ENCODE peak calls at places on chromosomes 13 and 19, in nine cellular contexts. Q is choroid plexus epithelial cell; W is T-helper 2 cell; C is fibroblast of gingiva; I is left ventricle myocardium inferior; G is stimulated activated CD8-positive, alpha-beta memory T cell treated with anti-CD3 and anti-CD28 coated beads, Interleukin-7, amount 100 ng/mL, for 1 hour; K is nucleus accumbens; X is T follicular helper cell; N is ACHN. P is an unnamed sample.

GRCh38 chr13:103952183-103952582 is 886.0 kb upstream of the SLC10A2 start:
- DNase-seq in Q (peak), W (no peak), C (no peak), I (no peak), G (no peak), K (no peak), X (no peak), N (no peak), P (no peak)

GRCh38 chr13:48437381-48437780 is 24.5 kb upstream of the LPAR6 start:
- DNase-seq in Q (peak), W (no peak), C (peak), I (peak), G (no peak), K (no peak), X (no peak), N (peak), P (no peak)

GRCh38 chr13:27283906-27284523 is 13.4 kb downstream of the RASL11A start:
- DNase-seq in Q (peak), W (no peak), C (peak), I (no peak), G (no peak), K (no peak), X (no peak), N (peak), P (peak)

GRCh38 chr13:64912141-64912540 is 2318.0 kb downstream of the PCDH9 start:
- DNase-seq in Q (peak), W (no peak), C (no peak), I (no peak), G (no peak), K (no peak), X (no peak), N (peak), P (peak)

GRCh38 chr13:76489299-76489698 is 396.9 kb downstream of the KCTD12 start:
- DNase-seq in Q (no peak), W (no peak), C (no peak), I (no peak), G (no peak), K (no peak), X (no peak), N (no peak), P (no peak)

GRCh38 chr13:91228940-91229339 is 118.5 kb upstream of the MIR17HG start:
- DNase-seq in Q (no peak), W (no peak), C (no peak), I (no peak), G (no peak), K (no peak), X (no peak), N (no peak), P (no peak)

GRCh38 chr13:101116826-101117225 is 299.5 kb downstream of the NALCN start:
- DNase-seq in Q (no peak), W (no peak), C (no peak), I (no peak), G (no peak), K (no peak), X (no peak), N (no peak), P (no peak)

GRCh38 chr13:57673197-57673596 is 41.7 kb downstream of the PCDH17 start:
- DNase-seq in Q (no peak), W (no peak), C (no peak), I (no peak), G (no peak), K (no peak), X (no peak), N (no peak), P (no peak)

GRCh38 chr19:10550336-10550735 is 6.6 kb downstream of the ATG4D start:
- DNase-seq in Q (no peak), W (no peak), C (no peak), I (no peak), G (no peak), K (no peak), X (no peak), N (no peak), P (no peak)

GRCh38 chr19:39413903-39414608 is 1.6 kb downstream of the PLEKHG2 start:
- DNase-seq in Q (no peak), W (no peak), C (no peak), I (no peak), G (no peak), K (no peak), X (no peak), N (no peak), P (no peak)

GRCh38 chr19:39502640-39503417 is 4.1 kb downstream of the DLL3 start:
- DNase-seq in Q (peak), W (peak), C (peak), I (peak), G (peak), K (no peak), X (peak), N (no peak), P (no peak)

GRCh38 chr19:55432355-55432959 is 10.6 kb downstream of the SHISA7 start:
- DNase-seq in Q (no peak), W (no peak), C (no peak), I (no peak), G (no peak), K (no peak), X (no peak), N (no peak), P (no peak)

GRCh38 chr13:21453352-21454089 is 5.6 kb downstream of the ZDHHC20 start:
- DNase-seq in Q (peak), W (no peak), C (peak), I (no peak), G (no peak), K (no peak), X (no peak), N (no peak), P (no peak)

GRCh38 chr19:38686530-38686888 is 39.1 kb downstream of the ACTN4 start:
- DNase-seq in Q (no peak), W (peak), C (no peak), I (no peak), G (no peak), K (no peak), X (no peak), N (no peak), P (no peak)

GRCh38 chr19:13646758-13647157 is 117.6 kb upstream of the MRI1 start:
- DNase-seq in Q (no peak), W (no peak), C (no peak), I (no peak), G (no peak), K (no peak), X (no peak), N (no peak), P (no peak)

GRCh38 chr19:55456347-55456746 is 5.1 kb downstream of the ISOC2 start:
- DNase-seq in Q (no peak), W (no peak), C (no peak), I (no peak), G (no peak), K (no peak), X (no peak), N (no peak), P (no peak)

GRCh38 chr13:49419292-49419691 is 24.6 kb downstream of the CAB39L start:
- DNase-seq in Q (peak), W (no peak), C (no peak), I (no peak), G (no peak), K (no peak), X (no peak), N (no peak), P (no peak)

GRCh38 chr13:48891586-48891985 is 84.1 kb upstream of the FNDC3A start:
- DNase-seq in Q (peak), W (no peak), C (no peak), I (no peak), G (no peak), K (no peak), X (no peak), N (no peak), P (peak)

GRCh38 chr13:45492538-45492937 is 27.8 kb downstream of the COG3 start:
- DNase-seq in Q (peak), W (no peak), C (peak), I (no peak), G (no peak), K (no peak), X (no peak), N (no peak), P (no peak)

GRCh38 chr19:17762505-17763229 is 11.4 kb downstream of the FCHO1 start:
- DNase-seq in Q (peak), W (no peak), C (peak), I (no peak), G (no peak), K (no peak), X (no peak), N (peak), P (peak)

GRCh38 chr19:7831452-7831851 is 1.4 kb downstream of the EVI5L start:
- DNase-seq in Q (peak), W (no peak), C (peak), I (no peak), G (no peak), K (peak), X (no peak), N (peak), P (no peak)

GRCh38 chr19:39592381-39592780 is 9.9 kb upstream of the LGALS13 start:
- DNase-seq in Q (no peak), W (no peak), C (no peak), I (no peak), G (no peak), K (no peak), X (no peak), N (no peak), P (no peak)

GRCh38 chr19:39557791-39558622 is 18.0 kb upstream of the EID2 start:
- DNase-seq in Q (peak), W (no peak), C (peak), I (no peak), G (no peak), K (no peak), X (no peak), N (no peak), P (no peak)

GRCh38 chr19:51372649-51373504 is at the start of gene NKG7:
- DNase-seq in Q (no peak), W (no peak), C (no peak), I (no peak), G (peak), K (no peak), X (no peak), N (no peak), P (no peak)

GRCh38 chr19:49474545-49474930 is 523 bp downstream of the FLT3LG start:
- DNase-seq in Q (no peak), W (no peak), C (no peak), I (no peak), G (no peak), K (no peak), X (no peak), N (no peak), P (no peak)

GRCh38 chr19:55345818-55346724 is 6.4 kb downstream of the KMT5C start:
- DNase-seq in Q (no peak), W (no peak), C (no peak), I (peak), G (no peak), K (no peak), X (no peak), N (no peak), P (no peak)

GRCh38 chr13:111262281-111262680 is 58.2 kb upstream of the TEX29 start:
- DNase-seq in Q (no peak), W (no peak), C (no peak), I (no peak), G (no peak), K (no peak), X (no peak), N (no peak), P (no peak)

GRCh38 chr13:72990883-72991282 is 67.9 kb upstream of the KLF5 start:
- DNase-seq in Q (no peak), W (no peak), C (peak), I (no peak), G (no peak), K (no peak), X (no peak), N (no peak), P (no peak)

GRCh38 chr13:111519041-111519440 is 198.6 kb downstream of the TEX29 start:
- DNase-seq in Q (no peak), W (no peak), C (no peak), I (no peak), G (no peak), K (no peak), X (no peak), N (no peak), P (no peak)

GRCh38 chr19:18954094-18954493 is 13.1 kb upstream of the HOMER3 start:
- DNase-seq in Q (no peak), W (no peak), C (no peak), I (no peak), G (no peak), K (no peak), X (no peak), N (no peak), P (no peak)

GRCh38 chr13:82847595-82847994 is 1034.7 kb downstream of the SLITRK1 start:
- DNase-seq in Q (peak), W (no peak), C (no peak), I (no peak), G (no peak), K (no peak), X (no peak), N (no peak), P (no peak)

GRCh38 chr19:49574206-49574755 is 6.1 kb downstream of the NOSIP start:
- DNase-seq in Q (no peak), W (no peak), C (no peak), I (no peak), G (no peak), K (no peak), X (no peak), N (no peak), P (no peak)

GRCh38 chr13:74825170-74825948 is 656.6 kb downstream of the TBC1D4 start:
- DNase-seq in Q (peak), W (no peak), C (peak), I (no peak), G (no peak), K (no peak), X (no peak), N (peak), P (peak)

GRCh38 chr19:57282011-57282636 is 1.8 kb downstream of the ZNF460 start:
- DNase-seq in Q (no peak), W (no peak), C (no peak), I (no peak), G (no peak), K (no peak), X (no peak), N (no peak), P (no peak)

GRCh38 chr19:53864308-53864836 is 3.3 kb upstream of the MYADM start:
- DNase-seq in Q (no peak), W (no peak), C (no peak), I (no peak), G (no peak), K (peak), X (no peak), N (no peak), P (no peak)

P was measured in RCC 7860.